ENCODE peak calls at places on chromosomes 7 and 10, in six cellular contexts. One of them, this sample, is unnamed.

GRCh38 chr7:96135241-96135640 is 186.7 kb downstream of the SLC25A13 start:
- DNase-seq in AG04450: no peak
- DNase-seq in stomach: no peak
- DNase-seq in mammary epithelial cell: peak
- DNase-seq in heart left ventricle: no peak
- DNase-seq in fibroblast of mammary gland: no peak
- DNase-seq in this sample: no peak

GRCh38 chr10:20885678-20886077 is 11.4 kb downstream of the NEBL start:
- DNase-seq in AG04450: no peak
- DNase-seq in stomach: no peak
- DNase-seq in mammary epithelial cell: peak
- DNase-seq in heart left ventricle: no peak
- DNase-seq in fibroblast of mammary gland: peak
- DNase-seq in this sample: no peak

GRCh38 chr10:15378569-15378968 is 7.5 kb upstream of the FAM171A1 start:
- DNase-seq in AG04450: no peak
- DNase-seq in stomach: no peak
- DNase-seq in mammary epithelial cell: no peak
- DNase-seq in heart left ventricle: no peak
- DNase-seq in fibroblast of mammary gland: no peak
- DNase-seq in this sample: no peak

GRCh38 chr10:22321156-22321711 is 335 bp downstream of the BMI1 start:
- DNase-seq in AG04450: no peak
- DNase-seq in stomach: peak
- DNase-seq in mammary epithelial cell: peak
- DNase-seq in heart left ventricle: peak
- DNase-seq in fibroblast of mammary gland: peak
- DNase-seq in this sample: peak

GRCh38 chr10:84539244-84539643 is 210.9 kb downstream of the CCSER2 start:
- DNase-seq in AG04450: no peak
- DNase-seq in stomach: no peak
- DNase-seq in mammary epithelial cell: no peak
- DNase-seq in heart left ventricle: no peak
- DNase-seq in fibroblast of mammary gland: peak
- DNase-seq in this sample: no peak

GRCh38 chr7:137084607-137085380 is 216.3 kb downstream of the CHRM2 start:
- DNase-seq in AG04450: no peak
- DNase-seq in stomach: no peak
- DNase-seq in mammary epithelial cell: no peak
- DNase-seq in heart left ventricle: no peak
- DNase-seq in fibroblast of mammary gland: no peak
- DNase-seq in this sample: no peak

GRCh38 chr10:31618541-31619291 is 299.7 kb downstream of the ZEB1 start:
- DNase-seq in AG04450: no peak
- DNase-seq in stomach: no peak
- DNase-seq in mammary epithelial cell: no peak
- DNase-seq in heart left ventricle: peak
- DNase-seq in fibroblast of mammary gland: peak
- DNase-seq in this sample: no peak

GRCh38 chr7:50502001-50502684 is 52.0 kb upstream of the FIGNL1 start:
- DNase-seq in AG04450: peak
- DNase-seq in stomach: no peak
- DNase-seq in mammary epithelial cell: peak
- DNase-seq in heart left ventricle: peak
- DNase-seq in fibroblast of mammary gland: peak
- DNase-seq in this sample: no peak

GRCh38 chr7:68688416-68689086 is 909.7 kb upstream of the AUTS2 start:
- DNase-seq in AG04450: no peak
- DNase-seq in stomach: no peak
- DNase-seq in mammary epithelial cell: no peak
- DNase-seq in heart left ventricle: no peak
- DNase-seq in fibroblast of mammary gland: no peak
- DNase-seq in this sample: no peak

GRCh38 chr10:18665815-18666558 is 6.8 kb downstream of the ARL5B start:
- DNase-seq in AG04450: no peak
- DNase-seq in stomach: no peak
- DNase-seq in mammary epithelial cell: no peak
- DNase-seq in heart left ventricle: no peak
- DNase-seq in fibroblast of mammary gland: no peak
- DNase-seq in this sample: no peak

GRCh38 chr7:96933067-96933645 is 72.2 kb upstream of the DLX6 start:
- DNase-seq in AG04450: no peak
- DNase-seq in stomach: no peak
- DNase-seq in mammary epithelial cell: no peak
- DNase-seq in heart left ventricle: no peak
- DNase-seq in fibroblast of mammary gland: no peak
- DNase-seq in this sample: no peak

GRCh38 chr10:94398762-94399161 is 3.6 kb upstream of the TBC1D12 start:
- DNase-seq in AG04450: no peak
- DNase-seq in stomach: no peak
- DNase-seq in mammary epithelial cell: no peak
- DNase-seq in heart left ventricle: no peak
- DNase-seq in fibroblast of mammary gland: no peak
- DNase-seq in this sample: no peak

GRCh38 chr7:38303866-38304265 is 30.4 kb upstream of the TARP start:
- DNase-seq in AG04450: no peak
- DNase-seq in stomach: no peak
- DNase-seq in mammary epithelial cell: no peak
- DNase-seq in heart left ventricle: no peak
- DNase-seq in fibroblast of mammary gland: no peak
- DNase-seq in this sample: no peak

GRCh38 chr7:159130820-159131219 is 13.8 kb downstream of the VIPR2 start:
- DNase-seq in AG04450: no peak
- DNase-seq in stomach: no peak
- DNase-seq in mammary epithelial cell: no peak
- DNase-seq in heart left ventricle: no peak
- DNase-seq in fibroblast of mammary gland: no peak
- DNase-seq in this sample: no peak

GRCh38 chr10:75910032-75910431 is 478.6 kb downstream of the LRMDA start:
- DNase-seq in AG04450: no peak
- DNase-seq in stomach: no peak
- DNase-seq in mammary epithelial cell: no peak
- DNase-seq in heart left ventricle: no peak
- DNase-seq in fibroblast of mammary gland: peak
- DNase-seq in this sample: no peak
- TF ChIP-seq CTCF in AG04450: peak
- TF ChIP-seq CTCF in stomach: peak
- TF ChIP-seq CTCF in mammary epithelial cell: peak
- TF ChIP-seq CTCF in heart left ventricle: peak
- TF ChIP-seq CTCF in fibroblast of mammary gland: peak
- TF ChIP-seq CTCF in this sample: no peak

DNA sequence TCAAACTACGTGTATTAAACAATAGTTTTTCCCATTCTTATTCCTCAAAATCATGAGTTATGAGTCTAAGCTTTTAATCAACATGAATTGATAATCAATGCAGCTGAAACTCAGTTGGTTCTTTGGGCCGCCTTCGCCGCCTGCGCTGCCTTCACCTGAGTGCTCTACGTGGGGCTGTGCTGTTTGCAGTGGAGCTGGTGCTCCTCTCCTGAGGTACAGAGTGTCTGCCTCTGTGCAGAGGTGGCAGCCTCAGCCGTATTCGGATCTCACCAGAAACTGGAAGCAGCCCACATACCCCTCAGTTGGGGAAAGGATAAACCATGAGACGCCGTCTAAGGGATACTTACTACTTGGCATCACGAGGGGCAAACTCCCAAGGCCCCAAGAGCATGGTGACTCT is 15.5 kb downstream of the NOM1 start:
- DNase-seq in AG04450: no peak
- DNase-seq in stomach: no peak
- DNase-seq in mammary epithelial cell: no peak
- DNase-seq in heart left ventricle: no peak
- DNase-seq in fibroblast of mammary gland: no peak
- DNase-seq in this sample: no peak
- TF ChIP-seq CTCF in AG04450: no peak
- TF ChIP-seq CTCF in stomach: no peak
- TF ChIP-seq CTCF in mammary epithelial cell: no peak
- TF ChIP-seq CTCF in heart left ventricle: no peak
- TF ChIP-seq CTCF in fibroblast of mammary gland: no peak
- TF ChIP-seq CTCF in this sample: no peak

DNA sequence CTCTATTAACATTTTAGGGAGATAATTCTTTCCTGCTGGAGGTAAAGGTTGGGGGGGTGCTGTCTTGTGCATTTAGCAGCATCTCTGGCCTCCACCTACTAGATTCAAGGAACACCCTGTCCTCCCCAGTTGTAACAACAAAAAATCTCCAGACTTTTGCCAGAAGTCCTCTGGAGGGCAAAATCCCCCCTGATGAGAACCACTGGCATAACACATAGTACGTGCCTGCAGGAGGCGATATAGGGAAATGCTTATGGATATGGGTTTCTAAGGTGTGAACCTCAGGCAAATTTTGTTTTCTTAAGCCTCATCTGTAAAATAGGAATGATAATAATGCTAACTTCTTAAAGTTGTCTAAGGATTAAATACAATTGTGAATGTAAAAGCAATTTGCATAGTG is 2.9 kb upstream of the OSBPL3 start:
- DNase-seq in AG04450: no peak
- DNase-seq in stomach: no peak
- DNase-seq in mammary epithelial cell: no peak
- DNase-seq in heart left ventricle: no peak
- DNase-seq in fibroblast of mammary gland: peak
- DNase-seq in this sample: no peak
- TF ChIP-seq CTCF in AG04450: peak
- TF ChIP-seq CTCF in stomach: no peak
- TF ChIP-seq CTCF in mammary epithelial cell: peak
- TF ChIP-seq CTCF in heart left ventricle: no peak
- TF ChIP-seq CTCF in fibroblast of mammary gland: peak
- TF ChIP-seq CTCF in this sample: no peak

GRCh38 chr10:101073631-101074030 is 11.8 kb downstream of the KAZALD1 start:
- DNase-seq in AG04450: no peak
- DNase-seq in stomach: no peak
- DNase-seq in mammary epithelial cell: no peak
- DNase-seq in heart left ventricle: no peak
- DNase-seq in fibroblast of mammary gland: no peak
- DNase-seq in this sample: no peak
- TF ChIP-seq CTCF in AG04450: peak
- TF ChIP-seq CTCF in stomach: no peak
- TF ChIP-seq CTCF in mammary epithelial cell: no peak
- TF ChIP-seq CTCF in heart left ventricle: no peak
- TF ChIP-seq CTCF in fibroblast of mammary gland: no peak
- TF ChIP-seq CTCF in this sample: no peak

DNA sequence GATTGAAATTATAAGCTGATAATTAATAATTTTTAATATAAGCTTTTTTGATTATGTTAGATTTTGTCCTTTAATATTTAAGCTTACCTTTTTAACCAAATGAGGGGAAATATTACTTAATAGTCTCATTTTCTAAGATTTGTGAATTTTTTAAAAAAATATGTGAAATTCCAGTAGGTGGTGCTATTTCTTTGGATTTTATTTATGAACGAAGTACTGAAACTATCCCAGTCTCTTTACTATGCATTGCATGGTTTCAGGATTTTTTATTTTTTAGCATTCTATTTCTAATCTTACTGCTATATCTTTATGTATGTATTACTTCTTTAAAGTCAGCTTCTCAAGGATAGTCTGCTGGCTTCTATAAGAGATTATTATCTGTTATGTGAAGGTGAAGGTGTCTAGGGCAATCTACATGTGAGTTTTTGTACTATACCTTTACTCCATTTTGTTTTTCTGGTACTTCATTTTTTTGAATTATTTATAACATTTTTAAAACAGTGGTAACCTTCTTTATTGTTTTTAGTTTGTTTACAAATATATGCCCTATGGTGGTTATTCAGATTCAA is 78.3 kb downstream of the ATRNL1 start:
- DNase-seq in AG04450: no peak
- DNase-seq in stomach: no peak
- DNase-seq in mammary epithelial cell: no peak
- DNase-seq in heart left ventricle: no peak
- DNase-seq in fibroblast of mammary gland: peak
- DNase-seq in this sample: no peak
- TF ChIP-seq CTCF in AG04450: peak
- TF ChIP-seq CTCF in stomach: peak
- TF ChIP-seq CTCF in mammary epithelial cell: peak
- TF ChIP-seq CTCF in heart left ventricle: peak
- TF ChIP-seq CTCF in fibroblast of mammary gland: peak
- TF ChIP-seq CTCF in this sample: no peak

GRCh38 chr7:66082886-66083415 is 7.3 kb downstream of the ASL start:
- DNase-seq in AG04450: no peak
- DNase-seq in stomach: no peak
- DNase-seq in mammary epithelial cell: no peak
- DNase-seq in heart left ventricle: no peak
- DNase-seq in fibroblast of mammary gland: no peak
- DNase-seq in this sample: peak

GRCh38 chr7:66088861-66089838 is 13.5 kb downstream of the ASL start:
- DNase-seq in AG04450: no peak
- DNase-seq in stomach: no peak
- DNase-seq in mammary epithelial cell: no peak
- DNase-seq in heart left ventricle: no peak
- DNase-seq in fibroblast of mammary gland: no peak
- DNase-seq in this sample: peak

GRCh38 chr7:66082083-66082482 is 6.5 kb downstream of the ASL start:
- DNase-seq in AG04450: no peak
- DNase-seq in stomach: no peak
- DNase-seq in mammary epithelial cell: no peak
- DNase-seq in heart left ventricle: no peak
- DNase-seq in fibroblast of mammary gland: no peak
- DNase-seq in this sample: no peak

GRCh38 chr7:66078067-66078466 is 2.4 kb downstream of the ASL start:
- DNase-seq in AG04450: no peak
- DNase-seq in stomach: no peak
- DNase-seq in mammary epithelial cell: no peak
- DNase-seq in heart left ventricle: no peak
- DNase-seq in fibroblast of mammary gland: no peak
- DNase-seq in this sample: peak

GRCh38 chr7:66083677-66084076 is 8.1 kb downstream of the ASL start:
- DNase-seq in AG04450: no peak
- DNase-seq in stomach: no peak
- DNase-seq in mammary epithelial cell: no peak
- DNase-seq in heart left ventricle: no peak
- DNase-seq in fibroblast of mammary gland: no peak
- DNase-seq in this sample: no peak
- TF ChIP-seq CTCF in AG04450: no peak
- TF ChIP-seq CTCF in stomach: no peak
- TF ChIP-seq CTCF in mammary epithelial cell: no peak
- TF ChIP-seq CTCF in heart left ventricle: no peak
- TF ChIP-seq CTCF in fibroblast of mammary gland: peak
- TF ChIP-seq CTCF in this sample: no peak

GRCh38 chr10:118712930-118713634 is 41.7 kb downstream of the CACUL1 start:
- DNase-seq in AG04450: no peak
- DNase-seq in stomach: no peak
- DNase-seq in mammary epithelial cell: no peak
- DNase-seq in heart left ventricle: no peak
- DNase-seq in fibroblast of mammary gland: no peak
- DNase-seq in this sample: no peak
- TF ChIP-seq CTCF in AG04450: peak
- TF ChIP-seq CTCF in stomach: no peak
- TF ChIP-seq CTCF in mammary epithelial cell: no peak
- TF ChIP-seq CTCF in heart left ventricle: no peak
- TF ChIP-seq CTCF in fibroblast of mammary gland: peak
- TF ChIP-seq CTCF in this sample: no peak

This sample was measured in upper lobe of left lung.